ENCODE peak calls at places on chromosome 1, in five cellular contexts. One of them, this sample, is unnamed.

GRCh38 chr1:205993068-205993467 is 10.1 kb downstream of the RAB7B start:
- DNase-seq in Panc1: no peak
- DNase-seq in K562: no peak
- DNase-seq in fibroblast of villous mesenchyme: no peak
- DNase-seq in GM06990: no peak
- DNase-seq in this sample: no peak

GRCh38 chr1:35097224-35097623 is 18.0 kb downstream of the ZMYM1 start:
- DNase-seq in GM06990: no peak
- DNase-seq in fibroblast of villous mesenchyme: no peak
- DNase-seq in Panc1: no peak
- DNase-seq in K562: no peak
- DNase-seq in this sample: no peak

GRCh38 chr1:56491441-56491840 is 87.9 kb downstream of the PLPP3 start:
- DNase-seq in Panc1: no peak
- DNase-seq in K562: no peak
- DNase-seq in GM06990: no peak
- DNase-seq in fibroblast of villous mesenchyme: peak; percentile 43
- DNase-seq in this sample: no peak

GRCh38 chr1:205535866-205536758 is 31.6 kb downstream of the CDK18 start:
- DNase-seq in GM06990: no peak
- DNase-seq in Panc1: no peak
- DNase-seq in fibroblast of villous mesenchyme: no peak
- DNase-seq in K562: no peak
- DNase-seq in this sample: peak; percentile 40

GRCh38 chr1:101741910-101742309 is 254.8 kb downstream of the OLFM3 start:
- DNase-seq in fibroblast of villous mesenchyme: no peak
- DNase-seq in K562: no peak
- DNase-seq in GM06990: no peak
- DNase-seq in Panc1: no peak
- DNase-seq in this sample: peak; percentile 46

GRCh38 chr1:84156210-84156621 is 12.1 kb downstream of the PRKACB start:
- DNase-seq in GM06990: no peak
- DNase-seq in Panc1: peak; percentile 88
- DNase-seq in fibroblast of villous mesenchyme: peak; percentile 74
- DNase-seq in K562: no peak
- DNase-seq in this sample: no peak

GRCh38 chr1:183223467-183223866 is 37.4 kb downstream of the LAMC2 start:
- DNase-seq in fibroblast of villous mesenchyme: peak; percentile 23
- DNase-seq in K562: no peak
- DNase-seq in GM06990: no peak
- DNase-seq in Panc1: no peak
- DNase-seq in this sample: no peak

GRCh38 chr1:208065862-208066261 is 154.9 kb upstream of the CD34 start:
- DNase-seq in fibroblast of villous mesenchyme: no peak
- DNase-seq in GM06990: no peak
- DNase-seq in Panc1: no peak
- DNase-seq in K562: no peak
- DNase-seq in this sample: no peak

GRCh38 chr1:7289694-7290093 is 481.4 kb upstream of the VAMP3 start:
- DNase-seq in fibroblast of villous mesenchyme: no peak
- DNase-seq in Panc1: no peak
- DNase-seq in K562: no peak
- DNase-seq in GM06990: no peak
- DNase-seq in this sample: peak; percentile 16

GRCh38 chr1:47191940-47192457 is 2.2 kb upstream of the PDZK1IP1 start:
- DNase-seq in GM06990: no peak
- DNase-seq in K562: no peak
- DNase-seq in Panc1: no peak
- DNase-seq in fibroblast of villous mesenchyme: no peak
- DNase-seq in this sample: peak; percentile 42

GRCh38 chr1:13828454-13829151 is 128.6 kb downstream of the PRDM2 start:
- DNase-seq in K562: peak; percentile 81
- DNase-seq in Panc1: no peak
- DNase-seq in fibroblast of villous mesenchyme: no peak
- DNase-seq in GM06990: peak; percentile 39
- DNase-seq in this sample: peak; percentile 95

GRCh38 chr1:225565845-225566244 is 87.1 kb downstream of the ENAH start:
- DNase-seq in K562: no peak
- DNase-seq in Panc1: no peak
- DNase-seq in GM06990: no peak
- DNase-seq in fibroblast of villous mesenchyme: peak; percentile 81
- DNase-seq in this sample: no peak

GRCh38 chr1:29362116-29362515 is 125.8 kb downstream of the PTPRU start:
- DNase-seq in Panc1: no peak
- DNase-seq in K562: no peak
- DNase-seq in fibroblast of villous mesenchyme: no peak
- DNase-seq in GM06990: no peak
- DNase-seq in this sample: peak; percentile 23

GRCh38 chr1:231827337-231828105 is 200.9 kb downstream of the DISC1 start:
- DNase-seq in GM06990: no peak
- DNase-seq in Panc1: peak; percentile 64
- DNase-seq in K562: no peak
- DNase-seq in fibroblast of villous mesenchyme: peak; percentile 75
- DNase-seq in this sample: no peak

GRCh38 chr1:212234431-212235298 is 50.5 kb upstream of the PPP2R5A start:
- DNase-seq in fibroblast of villous mesenchyme: peak; percentile 93
- DNase-seq in Panc1: peak; percentile 60
- DNase-seq in GM06990: no peak
- DNase-seq in K562: peak; percentile 76
- DNase-seq in this sample: no peak

GRCh38 chr1:154344977-154345837 is 19.9 kb downstream of the ATP8B2 start:
- DNase-seq in K562: peak; percentile 61
- DNase-seq in Panc1: no peak
- DNase-seq in GM06990: no peak
- DNase-seq in fibroblast of villous mesenchyme: peak; percentile 43
- DNase-seq in this sample: peak; percentile 91

GRCh38 chr1:223109581-223110026 is 33.4 kb downstream of the TLR5 start:
- DNase-seq in fibroblast of villous mesenchyme: no peak
- DNase-seq in Panc1: no peak
- DNase-seq in K562: no peak
- DNase-seq in GM06990: no peak
- DNase-seq in this sample: no peak

GRCh38 chr1:160522136-160522535 is 919 bp downstream of the SLAMF6 start:
- DNase-seq in fibroblast of villous mesenchyme: no peak
- DNase-seq in GM06990: no peak
- DNase-seq in K562: no peak
- DNase-seq in Panc1: no peak
- DNase-seq in this sample: no peak
- H3K4me3 ChIP-seq in fibroblast of villous mesenchyme: no peak overlapping the region
- H3K4me3 ChIP-seq in GM06990: peak overlapping the region; percentile 80
- H3K4me3 ChIP-seq in K562: no peak overlapping the region
- H3K4me3 ChIP-seq in Panc1: no peak overlapping the region
- H3K4me3 ChIP-seq in this sample: no peak overlapping the region

GRCh38 chr1:8711161-8711560 is 106.3 kb downstream of the RERE start:
- DNase-seq in K562: no peak
- DNase-seq in fibroblast of villous mesenchyme: peak; percentile 42
- DNase-seq in Panc1: no peak
- DNase-seq in GM06990: no peak
- DNase-seq in this sample: no peak

GRCh38 chr1:8716238-8716637 is 101.2 kb downstream of the RERE start:
- DNase-seq in GM06990: no peak
- DNase-seq in fibroblast of villous mesenchyme: no peak
- DNase-seq in K562: no peak
- DNase-seq in Panc1: no peak
- DNase-seq in this sample: no peak

GRCh38 chr1:8708259-8708658 is 109.2 kb downstream of the RERE start:
- DNase-seq in K562: no peak
- DNase-seq in fibroblast of villous mesenchyme: no peak
- DNase-seq in Panc1: no peak
- DNase-seq in GM06990: no peak
- DNase-seq in this sample: no peak

GRCh38 chr1:8711873-8712412 is 105.5 kb downstream of the RERE start:
- DNase-seq in fibroblast of villous mesenchyme: no peak
- DNase-seq in K562: no peak
- DNase-seq in Panc1: no peak
- DNase-seq in GM06990: no peak
- DNase-seq in this sample: no peak

GRCh38 chr1:8712413-8713229 is 104.8 kb downstream of the RERE start:
- DNase-seq in Panc1: peak; percentile 73
- DNase-seq in GM06990: no peak
- DNase-seq in K562: no peak
- DNase-seq in fibroblast of villous mesenchyme: peak; percentile 99
- DNase-seq in this sample: no peak
- H3K4me3 ChIP-seq in Panc1: peak overlapping the region; percentile 46
- H3K4me3 ChIP-seq in GM06990: no peak overlapping the region
- H3K4me3 ChIP-seq in K562: no peak overlapping the region
- H3K4me3 ChIP-seq in fibroblast of villous mesenchyme: peak overlapping the region; percentile 1
- H3K4me3 ChIP-seq in this sample: no peak overlapping the region

GRCh38 chr1:198919667-198920398 is 281.0 kb downstream of the PTPRC start:
- DNase-seq in fibroblast of villous mesenchyme: peak; percentile 72
- DNase-seq in Panc1: no peak
- DNase-seq in K562: no peak
- DNase-seq in GM06990: no peak
- DNase-seq in this sample: no peak
- H3K4me3 ChIP-seq in fibroblast of villous mesenchyme: no peak overlapping the region
- H3K4me3 ChIP-seq in Panc1: no peak overlapping the region
- H3K4me3 ChIP-seq in K562: no peak overlapping the region
- H3K4me3 ChIP-seq in GM06990: no peak overlapping the region
- H3K4me3 ChIP-seq in this sample: no peak overlapping the region

GRCh38 chr1:14826172-14826636 is 227.7 kb downstream of the KAZN start:
- DNase-seq in Panc1: no peak
- DNase-seq in K562: no peak
- DNase-seq in GM06990: no peak
- DNase-seq in fibroblast of villous mesenchyme: peak; percentile 94
- DNase-seq in this sample: no peak

GRCh38 chr1:14825396-14825795 is 226.9 kb downstream of the KAZN start:
- DNase-seq in fibroblast of villous mesenchyme: no peak
- DNase-seq in K562: no peak
- DNase-seq in Panc1: no peak
- DNase-seq in GM06990: no peak
- DNase-seq in this sample: no peak

GRCh38 chr1:14826731-14827326 is 228.3 kb downstream of the KAZN start:
- DNase-seq in Panc1: no peak
- DNase-seq in GM06990: no peak
- DNase-seq in K562: no peak
- DNase-seq in fibroblast of villous mesenchyme: no peak
- DNase-seq in this sample: no peak

GRCh38 chr1:14827870-14828269 is 229.4 kb downstream of the KAZN start:
- DNase-seq in Panc1: no peak
- DNase-seq in K562: no peak
- DNase-seq in fibroblast of villous mesenchyme: no peak
- DNase-seq in GM06990: no peak
- DNase-seq in this sample: no peak

GRCh38 chr1:14828665-14829064 is 230.2 kb downstream of the KAZN start:
- DNase-seq in K562: no peak
- DNase-seq in Panc1: no peak
- DNase-seq in GM06990: no peak
- DNase-seq in fibroblast of villous mesenchyme: no peak
- DNase-seq in this sample: no peak
- H3K4me3 ChIP-seq in K562: no peak overlapping the region
- H3K4me3 ChIP-seq in Panc1: no peak overlapping the region
- H3K4me3 ChIP-seq in GM06990: no peak overlapping the region
- H3K4me3 ChIP-seq in fibroblast of villous mesenchyme: no peak overlapping the region
- H3K4me3 ChIP-seq in this sample: no peak overlapping the region

This sample was measured in endodermal cell.